ENCODE peak calls at places on chromosomes 12 and 14, in nine cellular contexts. Z is HS-5; E is upper lobe of right lung; O is endodermal cell; K is CD8-positive, alpha-beta T cell; W is iPS-NIHi11; T is DMS153; P is right cardiac atrium; B is left cardiac atrium. M is an unnamed sample.

GRCh38 chr12:120012067-120012621 is 23.1 kb downstream of the BICDL1 start:
- DNase-seq in Z (peak; percentile 30), E (no peak), O (peak; percentile 64), K (peak; percentile 47), W (peak; percentile 62), T (no peak), P (no peak), B (no peak), M (peak; percentile 29)

GRCh38 chr12:32061033-32061432 is 45.6 kb upstream of the BICD1 start:
- DNase-seq in Z (no peak), E (no peak), O (no peak), K (no peak), W (no peak), T (no peak), P (no peak), B (no peak), M (no peak)

GRCh38 chr12:6278439-6279255 is 31.8 kb upstream of the PLEKHG6 start:
- DNase-seq in Z (no peak), E (peak; percentile 96), O (peak; percentile 98), K (peak; percentile 72), W (peak; percentile 92), T (peak; percentile 55), P (peak; percentile 94), B (peak; percentile 92), M (peak; percentile 81)

GRCh38 chr12:991350-992278 is 591 bp downstream of the ERC1 start:
- DNase-seq in Z (no peak), E (no peak), O (peak; percentile 70), K (no peak), W (peak; percentile 84), T (no peak), P (no peak), B (no peak), M (peak; percentile 75)

GRCh38 chr12:127363392-127363791 is 903.6 kb upstream of the TMEM132C start:
- DNase-seq in Z (no peak), E (no peak), O (peak; percentile 84), K (no peak), W (no peak), T (no peak), P (no peak), B (no peak), M (no peak)

GRCh38 chr14:61894452-61895077 is 132.3 kb downstream of the SNAPC1 start:
- DNase-seq in Z (no peak), E (peak; percentile 72), O (peak; percentile 85), K (no peak), W (peak; percentile 73), T (peak; percentile 15), P (peak; percentile 73), B (peak; percentile 68), M (no peak)

GRCh38 chr12:27859648-27860047 is 79.6 kb upstream of the MANSC4 start:
- DNase-seq in Z (no peak), E (no peak), O (no peak), K (no peak), W (no peak), T (no peak), P (no peak), B (no peak), M (no peak)

GRCh38 chr12:66066929-66067281 is 63.6 kb downstream of the LLPH start:
- DNase-seq in Z (no peak), E (no peak), O (no peak), K (no peak), W (no peak), T (no peak), P (no peak), B (no peak), M (no peak)

GRCh38 chr14:32724864-32725550 is 213.7 kb upstream of the NPAS3 start:
- DNase-seq in Z (peak; percentile 37), E (no peak), O (peak; percentile 51), K (no peak), W (peak; percentile 60), T (no peak), P (no peak), B (no peak), M (no peak)

GRCh38 chr14:90675399-90675798 is 140.8 kb downstream of the TTC7B start:
- DNase-seq in Z (no peak), E (no peak), O (no peak), K (no peak), W (no peak), T (no peak), P (no peak), B (no peak), M (no peak)

GRCh38 chr14:64601571-64601970 is 51.8 kb downstream of the PPP1R36 start:
- DNase-seq in Z (no peak), E (no peak), O (no peak), K (no peak), W (no peak), T (no peak), P (no peak), B (no peak), M (no peak)

GRCh38 chr12:79926951-79927350 is 7.9 kb downstream of the PPP1R12A start:
- DNase-seq in Z (no peak), E (no peak), O (no peak), K (no peak), W (no peak), T (no peak), P (no peak), B (no peak), M (no peak)

GRCh38 chr14:35897616-35898111 is 71.5 kb downstream of the BRMS1L start:
- DNase-seq in Z (no peak), E (no peak), O (peak; percentile 83), K (no peak), W (peak; percentile 24), T (peak; percentile 65), P (no peak), B (no peak), M (peak; percentile 40)

GRCh38 chr12:89927226-89927698 is 218.6 kb upstream of the ATP2B1 start:
- DNase-seq in Z (no peak), E (no peak), O (no peak), K (no peak), W (no peak), T (no peak), P (no peak), B (no peak), M (no peak)

GRCh38 chr12:77974643-77975042 is 143.9 kb downstream of the NAV3 start:
- DNase-seq in Z (no peak), E (no peak), O (no peak), K (no peak), W (no peak), T (no peak), P (no peak), B (no peak), M (no peak)

GRCh38 chr14:46259536-46259935 is 392.0 kb downstream of the RPL10L start:
- DNase-seq in Z (no peak), E (no peak), O (peak; percentile 89), K (no peak), W (peak; percentile 10), T (no peak), P (no peak), B (no peak), M (no peak)

GRCh38 chr12:68489273-68489672 is 121.4 kb upstream of the RAP1B start:
- DNase-seq in Z (no peak), E (no peak), O (no peak), K (no peak), W (no peak), T (no peak), P (no peak), B (no peak), M (no peak)

GRCh38 chr12:123808167-123808566 is 46.1 kb downstream of the DNAH10 start:
- DNase-seq in Z (no peak), E (no peak), O (peak; percentile 86), K (no peak), W (peak; percentile 57), T (no peak), P (no peak), B (no peak), M (no peak)

GRCh38 chr14:37201724-37202123 is 4.0 kb downstream of the MIPOL1 start:
- DNase-seq in Z (no peak), E (no peak), O (no peak), K (no peak), W (no peak), T (no peak), P (no peak), B (no peak), M (no peak)

GRCh38 chr12:91801048-91801447 is 344.6 kb downstream of the BTG1 start:
- DNase-seq in Z (no peak), E (no peak), O (no peak), K (no peak), W (no peak), T (no peak), P (no peak), B (no peak), M (no peak)

GRCh38 chr14:102739190-102739469 is 38.1 kb upstream of the TRAF3 start:
- DNase-seq in Z (no peak), E (peak; percentile 34), O (no peak), K (no peak), W (no peak), T (no peak), P (no peak), B (no peak), M (no peak)

GRCh38 chr14:32657081-32657480 is 281.6 kb upstream of the NPAS3 start:
- DNase-seq in Z (peak; percentile 22), E (no peak), O (peak; percentile 46), K (no peak), W (peak; percentile 6), T (no peak), P (no peak), B (peak; percentile 20), M (no peak)

GRCh38 chr12:119784673-119785072 is 92.4 kb downstream of the CIT start:
- DNase-seq in Z (no peak), E (no peak), O (no peak), K (no peak), W (no peak), T (no peak), P (no peak), B (no peak), M (no peak)

GRCh38 chr12:29145372-29146170 is 3.5 kb upstream of the FAR2 start:
- DNase-seq in Z (no peak), E (no peak), O (peak; percentile 69), K (no peak), W (no peak), T (no peak), P (no peak), B (no peak), M (no peak)

GRCh38 chr12:123031171-123031845 is 50.8 kb downstream of the ARL6IP4 start:
- DNase-seq in Z (no peak), E (peak; percentile 44), O (no peak), K (no peak), W (no peak), T (no peak), P (no peak), B (no peak), M (no peak)

GRCh38 chr14:51668870-51669269 is 17.2 kb downstream of the FRMD6 start:
- DNase-seq in Z (no peak), E (no peak), O (no peak), K (no peak), W (no peak), T (no peak), P (no peak), B (no peak), M (no peak)

GRCh38 chr14:23055621-23056256 is 1.6 kb downstream of the CDH24 start:
- DNase-seq in Z (no peak), E (no peak), O (no peak), K (no peak), W (no peak), T (no peak), P (peak; percentile 48), B (no peak), M (no peak)

GRCh38 chr14:56474419-56475022 is 105.1 kb upstream of the TMEM260 start:
- DNase-seq in Z (peak; percentile 5), E (no peak), O (no peak), K (no peak), W (peak; percentile 52), T (peak; percentile 46), P (no peak), B (no peak), M (no peak)

GRCh38 chr14:103113303-103113702 is 10.0 kb upstream of the TNFAIP2 start:
- DNase-seq in Z (no peak), E (no peak), O (peak; percentile 38), K (no peak), W (no peak), T (no peak), P (no peak), B (no peak), M (no peak)

GRCh38 chr14:64848239-64848638 is 31.5 kb downstream of the SPTB start:
- DNase-seq in Z (no peak), E (no peak), O (no peak), K (no peak), W (no peak), T (no peak), P (no peak), B (no peak), M (no peak)

GRCh38 chr12:106586803-106587684 is 4.2 kb downstream of the RFX4 start:
- DNase-seq in Z (no peak), E (no peak), O (peak; percentile 90), K (no peak), W (peak; percentile 60), T (no peak), P (no peak), B (no peak), M (no peak)

M was measured in NCI-H774.